ENCODE peak calls at places on chromosomes 6 and 20, in eight cellular contexts. F, C, R, M, S, A, W and K are unnamed samples. For H3K4me1, the result is how much of the 10 kb centered on the place peaks cover.

GRCh38 chr20:43977252-43977651 is 62.6 kb downstream of the TOX2 start:
- DNase-seq in M (no peak), A (no peak), R (no peak), S (no peak), W (no peak), F (no peak), C (no peak), K (no peak)

GRCh38 chr6:71245265-71246049 is 43.2 kb upstream of the OGFRL1 start:
- DNase-seq in S (no peak), R (no peak), M (no peak), F (no peak), W (no peak), A (no peak), C (no peak), K (no peak)

GRCh38 chr6:116244284-116244683 is 9.6 kb downstream of the TSPYL4 start:
- DNase-seq in M (no peak), A (no peak), C (no peak), F (peak), W (no peak), S (no peak), R (no peak), K (no peak)

GRCh38 chr6:10309826-10310405 is 105.0 kb downstream of the TFAP2A start:
- DNase-seq in F (no peak), M (no peak), C (no peak), S (no peak), W (no peak), A (no peak), R (no peak), K (no peak)

GRCh38 chr20:62229667-62230066 is 8.7 kb upstream of the OSBPL2 start:
- DNase-seq in M (no peak), S (no peak), W (no peak), F (no peak), C (no peak), A (no peak), R (no peak), K (no peak)

GRCh38 chr6:133333852-133334251 is 92.7 kb downstream of the EYA4 start:
- DNase-seq in S (no peak), W (no peak), A (no peak), C (no peak), R (no peak), F (no peak), M (no peak), K (no peak)

GRCh38 chr20:38126146-38126912 is 38.7 kb downstream of the TGM2 start:
- DNase-seq in M (peak), S (no peak), A (no peak), R (peak), F (no peak), C (no peak), W (no peak), K (no peak)

GRCh38 chr6:67224989-67225388 is 1410.1 kb upstream of the ADGRB3 start:
- DNase-seq in W (no peak), S (no peak), F (no peak), A (no peak), C (no peak), M (no peak), R (no peak), K (no peak)

GRCh38 chr6:138593100-138593877 is 94.0 kb upstream of the NHSL1 start:
- DNase-seq in R (peak), S (peak), A (peak), F (peak), C (no peak), M (peak), W (peak), K (peak)

GRCh38 chr20:53468583-53468982 is 125.1 kb downstream of the ZNF217 start:
- DNase-seq in F (no peak), C (no peak), M (no peak), R (no peak), W (no peak), S (no peak), A (no peak), K (no peak)

GRCh38 chr20:23270427-23270911 is 80.1 kb upstream of the NXT1 start:
- DNase-seq in M (no peak), R (peak), F (no peak), A (no peak), S (no peak), C (no peak), W (no peak), K (no peak)

GRCh38 chr6:25682324-25682723 is 30.3 kb downstream of the SCGN start:
- DNase-seq in W (no peak), F (no peak), C (no peak), S (no peak), R (no peak), A (no peak), M (no peak), K (no peak)

GRCh38 chr6:64334646-64335045 is 699.0 kb downstream of the PHF3 start:
- DNase-seq in S (no peak), C (no peak), R (peak), M (no peak), A (no peak), W (no peak), F (no peak), K (no peak)

GRCh38 chr6:1716396-1716795 is 106.7 kb downstream of the FOXC1 start:
- DNase-seq in F (no peak), A (no peak), R (no peak), S (no peak), M (no peak), W (no peak), C (no peak), K (no peak)

GRCh38 chr6:44224154-44224977 is 971 bp downstream of the SLC29A1 start:
- DNase-seq in C (no peak), A (no peak), F (no peak), S (peak), R (peak), M (no peak), W (no peak), K (peak)

GRCh38 chr20:62117658-62118057 is 4.6 kb upstream of the LSM14B start:
- DNase-seq in C (peak), F (no peak), M (no peak), W (peak), A (no peak), S (peak), R (no peak), K (peak)

GRCh38 chr6:127202676-127203075 is 64.0 kb upstream of the RNF146 start:
- DNase-seq in R (no peak), M (no peak), F (no peak), W (no peak), C (no peak), A (no peak), S (no peak), K (no peak)

GRCh38 chr6:130671119-130672104 is 155.8 kb upstream of the SMLR1 start:
- DNase-seq in C (no peak), A (peak), S (no peak), M (peak), F (no peak), W (no peak), R (peak), K (no peak)

GRCh38 chr6:27617046-27617687 is 144.3 kb upstream of the ZNF184 start:
- DNase-seq in S (no peak), C (no peak), W (no peak), R (peak), F (no peak), A (no peak), M (no peak), K (no peak)

GRCh38 chr6:169604076-169604475 is 97.8 kb downstream of the WDR27 start:
- DNase-seq in C (no peak), W (no peak), M (no peak), R (no peak), F (no peak), S (no peak), A (no peak), K (no peak)

GRCh38 chr6:108732101-108732870 is 115.9 kb upstream of the ARMC2 start:
- DNase-seq in A (no peak), M (no peak), W (no peak), R (no peak), S (no peak), C (no peak), F (no peak), K (no peak)

GRCh38 chr6:3294921-3295871 is 36.4 kb downstream of the PSMG4 start:
- DNase-seq in F (no peak), R (no peak), W (no peak), S (no peak), M (no peak), A (no peak), C (no peak), K (no peak)

GRCh38 chr20:59314872-59315500 is 14.6 kb downstream of the EDN3 start:
- DNase-seq in C (no peak), F (no peak), A (no peak), W (no peak), M (no peak), S (no peak), R (no peak), K (no peak)

GRCh38 chr6:38724343-38724742 is 9.2 kb downstream of the DNAH8 start:
- DNase-seq in A (no peak), C (no peak), S (no peak), W (no peak), F (no peak), M (no peak), R (no peak), K (no peak)

GRCh38 chr6:110140650-110141049 is 38.8 kb downstream of the WASF1 start:
- DNase-seq in A (no peak), F (no peak), M (no peak), C (no peak), W (no peak), S (no peak), R (peak), K (no peak)

GRCh38 chr6:4613795-4614194 is 162.4 kb upstream of the CDYL start:
- DNase-seq in W (no peak), F (no peak), M (no peak), R (no peak), S (no peak), A (no peak), C (no peak), K (no peak)

GRCh38 chr6:144289006-144289405 is 3.9 kb downstream of the UTRN start:
- DNase-seq in C (no peak), F (no peak), S (no peak), R (no peak), W (no peak), A (peak), M (no peak), K (no peak)

GRCh38 chr6:141848029-141848890 is 284.5 kb upstream of the GJE1 start:
- DNase-seq in R (no peak), A (no peak), S (no peak), W (peak), F (no peak), M (no peak), C (peak), K (peak)

GRCh38 chr20:33926425-33926824 is 67.3 kb upstream of the RALY start:
- DNase-seq in S (no peak), C (no peak), R (no peak), M (no peak), W (no peak), A (no peak), F (no peak), K (no peak)
- H3K4me1 ChIP-seq in S (under half), C (under half), R (under half), M (under half), W (under half), A (under half), F (under half), K (under half)

DNA sequence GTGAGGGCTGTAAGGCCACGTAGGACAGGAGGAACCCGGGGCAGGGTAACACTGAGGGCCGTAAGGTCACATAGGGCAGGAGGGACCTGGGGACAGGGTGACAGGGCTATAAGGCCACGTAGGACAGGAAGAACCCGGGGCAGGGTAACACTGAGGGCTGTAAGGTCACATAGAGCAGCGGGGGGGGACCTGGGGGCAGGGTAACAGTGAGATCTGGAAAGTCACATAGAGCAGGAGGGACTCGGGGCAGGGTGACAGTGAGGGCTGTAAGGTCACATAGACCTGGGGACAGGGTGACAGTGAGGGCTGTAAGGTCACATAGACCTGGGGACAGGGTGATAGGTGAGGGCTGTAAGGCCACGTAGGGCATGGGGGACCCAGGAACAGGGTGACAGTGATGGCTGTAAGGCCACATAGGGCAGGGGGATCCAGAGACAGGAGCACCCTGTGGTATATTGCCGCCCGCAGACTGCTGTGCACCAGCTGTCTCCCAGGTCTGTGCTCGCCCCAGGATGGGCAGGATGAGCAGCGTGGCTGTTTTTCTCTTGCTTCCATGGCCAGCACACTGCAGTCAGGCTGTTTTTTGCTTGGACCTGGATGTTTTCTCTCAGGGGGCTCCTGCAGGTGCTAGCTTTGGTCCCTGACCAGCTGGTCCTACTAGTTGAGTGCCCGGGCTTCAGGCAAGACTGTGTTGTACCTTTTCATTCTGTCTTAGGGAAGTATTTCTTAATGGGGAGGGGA is 55.7 kb downstream of the SYTL3 start:
- DNase-seq in F (no peak), S (no peak), C (no peak), M (no peak), A (no peak), R (no peak), W (no peak), K (no peak)
- H3K4me3 ChIP-seq in F (no peak), S (no peak), C (no peak), M (no peak), A (no peak), R (no peak), W (no peak), K (no peak)

GRCh38 chr6:7188492-7188891 is 80.7 kb downstream of the RREB1 start:
- DNase-seq in W (no peak), F (no peak), R (no peak), A (no peak), M (no peak), C (no peak), S (no peak), K (no peak)
- H3K27ac ChIP-seq in W (no peak), F (no peak), R (no peak), A (no peak), M (no peak), C (no peak), S (no peak), K (no peak)

DNA sequence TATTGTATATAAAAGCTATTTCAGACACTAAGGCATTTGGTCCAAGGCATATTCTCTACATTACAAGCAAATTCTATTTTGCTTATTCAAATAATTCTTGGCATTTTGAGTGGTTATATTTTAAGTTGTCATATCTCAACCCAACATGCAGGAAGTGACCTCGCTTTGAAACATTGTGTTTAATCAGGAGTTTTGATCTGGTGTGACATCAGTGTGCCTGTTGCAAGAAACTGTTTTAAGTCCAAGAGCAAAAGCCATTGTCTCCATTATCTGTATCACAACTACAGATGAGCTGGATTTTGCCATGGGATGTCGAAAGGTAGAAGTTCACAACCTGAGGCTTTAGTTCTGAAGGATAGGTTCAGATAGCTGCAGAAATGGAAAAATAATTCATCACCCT is 509.9 kb upstream of the ID4 start:
- DNase-seq in A (no peak), S (no peak), R (peak), C (no peak), M (no peak), F (no peak), W (no peak), K (no peak)
- H3K4me1 ChIP-seq in A (under half), S (under half), R (under half), C (under half), M (under half), F (under half), W (under half), K (under half)

DNA sequence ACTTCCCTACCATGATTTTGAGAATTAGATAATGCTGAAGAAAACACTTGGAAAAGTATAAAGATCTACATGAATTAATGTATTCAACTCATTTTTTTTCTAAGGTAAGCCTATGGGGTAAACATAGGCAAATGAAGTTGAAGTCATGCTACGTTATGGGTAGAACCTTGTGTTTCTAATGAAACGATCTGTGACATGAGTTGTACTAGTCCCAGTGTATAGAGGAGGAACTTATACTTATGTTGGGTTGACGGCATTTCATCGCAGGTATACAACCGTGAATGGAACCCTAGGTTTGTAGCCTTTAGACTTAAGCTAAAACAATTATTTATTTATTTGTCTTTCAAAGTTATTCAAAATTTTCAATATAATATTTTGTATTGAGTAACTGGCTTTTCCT is 2.6 kb downstream of the SLC35F1 start:
- DNase-seq in F (no peak), C (no peak), W (no peak), A (no peak), R (no peak), S (no peak), M (no peak), K (no peak)
- H3K4me3 ChIP-seq in F (no peak), C (no peak), W (no peak), A (no peak), R (no peak), S (no peak), M (no peak), K (no peak)

DNA sequence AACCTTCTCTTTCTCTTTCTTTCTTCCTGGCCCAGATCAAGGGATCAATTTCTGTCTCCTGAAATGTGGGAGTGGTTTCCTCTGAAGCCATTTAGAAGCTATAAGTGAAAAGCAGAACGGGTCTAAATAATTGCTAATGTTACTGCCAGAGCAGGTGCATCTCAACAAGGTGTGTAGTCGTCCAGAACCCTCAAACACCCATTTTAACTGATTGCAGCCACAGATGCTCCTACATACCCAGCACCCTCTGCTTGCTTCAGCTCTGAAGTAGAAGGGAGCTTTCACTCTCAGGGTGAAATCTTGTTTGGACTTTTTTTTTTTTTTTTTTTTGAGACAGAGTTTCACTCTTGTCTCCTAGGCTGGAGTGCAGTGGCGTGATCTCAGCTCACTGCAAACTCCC is 592.1 kb upstream of the ARID1B start:
- DNase-seq in W (no peak), F (no peak), S (no peak), R (no peak), A (no peak), M (no peak), C (no peak), K (no peak)
- H3K27ac ChIP-seq in W (no peak), F (no peak), S (no peak), R (no peak), A (no peak), M (no peak), C (no peak), K (no peak)

GRCh38 chr20:7161690-7162089 is 394.2 kb downstream of the BMP2 start:
- DNase-seq in R (peak), W (no peak), M (no peak), S (no peak), C (no peak), A (no peak), F (no peak), K (no peak)
- H3K4me1 ChIP-seq in R (under half), W (under half), M (under half), S (under half), C (under half), A (under half), F (under half), K (under half)